ENCODE peak calls at places on chromosomes 6 and 20, in ten cellular contexts. L is trophoblast cell, Q is cardiac muscle cell, O is brain microvascular endothelial cell, U is PC-9, S is dorsolateral prefrontal cortex, X is A673, C is substantia nigra, Z is caudate nucleus, W is GM12878. V is an unnamed sample.

GRCh38 chr6:5202206-5202605 is 58.5 kb downstream of the LYRM4 start:
- DNase-seq in L (no peak), Q (no peak), O (no peak), U (no peak), S (no peak), X (no peak), C (no peak), Z (no peak), W (no peak), V (no peak)

GRCh38 chr6:85354761-85355618 is 94.9 kb upstream of the NT5E start:
- DNase-seq in L (peak), Q (peak), O (peak), U (peak), S (peak), X (peak), C (peak), Z (peak), W (peak), V (no peak)

GRCh38 chr6:155340464-155341129 is 26.3 kb upstream of the TFB1M start:
- DNase-seq in L (no peak), Q (peak), O (peak), U (no peak), S (no peak), X (peak), C (no peak), Z (no peak), W (no peak), V (no peak)

GRCh38 chr20:46111028-46111835 is 6.9 kb upstream of the CD40 start:
- DNase-seq in L (peak), Q (no peak), O (no peak), U (no peak), S (no peak), X (no peak), C (no peak), Z (peak), W (peak), V (no peak)

GRCh38 chr20:11242320-11242719 is 568.5 kb upstream of the JAG1 start:
- DNase-seq in L (no peak), Q (no peak), O (no peak), U (no peak), S (no peak), X (no peak), C (no peak), Z (no peak), W (no peak), V (no peak)

GRCh38 chr20:62240015-62240685 is 1.8 kb downstream of the OSBPL2 start:
- DNase-seq in L (no peak), Q (no peak), O (no peak), U (no peak), S (no peak), X (no peak), C (no peak), Z (no peak), W (no peak), V (no peak)

GRCh38 chr6:148166339-148166949 is 176.2 kb upstream of the SASH1 start:
- DNase-seq in L (peak), Q (peak), O (peak), U (peak), S (no peak), X (peak), C (no peak), Z (no peak), W (no peak), V (no peak)

GRCh38 chr6:169724554-169725269 is 412 bp upstream of the PHF10 start:
- DNase-seq in L (peak), Q (no peak), O (no peak), U (no peak), S (peak), X (peak), C (peak), Z (peak), W (no peak), V (no peak)

GRCh38 chr6:27892596-27893058 is 19.6 kb downstream of the OR2B2 start:
- DNase-seq in L (no peak), Q (no peak), O (no peak), U (no peak), S (no peak), X (no peak), C (no peak), Z (no peak), W (no peak), V (no peak)

GRCh38 chr6:7257521-7258230 is 55.3 kb downstream of the SSR1 start:
- DNase-seq in L (no peak), Q (no peak), O (no peak), U (no peak), S (peak), X (no peak), C (no peak), Z (no peak), W (no peak), V (no peak)

GRCh38 chr6:36755435-36756348 is 58.1 kb downstream of the RAB44 start:
- DNase-seq in L (peak), Q (peak), O (peak), U (peak), S (no peak), X (no peak), C (no peak), Z (no peak), W (peak), V (peak)

GRCh38 chr20:31808481-31808880 is 10.7 kb upstream of the MYLK2 start:
- DNase-seq in L (no peak), Q (no peak), O (peak), U (no peak), S (no peak), X (no peak), C (no peak), Z (no peak), W (no peak), V (no peak)

GRCh38 chr6:152164957-152165356 is 357.5 kb downstream of the ESR1 start:
- DNase-seq in L (no peak), Q (no peak), O (no peak), U (no peak), S (no peak), X (no peak), C (no peak), Z (no peak), W (no peak), V (no peak)

GRCh38 chr6:40315055-40315454 is 272.1 kb downstream of the LRFN2 start:
- DNase-seq in L (no peak), Q (no peak), O (no peak), U (no peak), S (no peak), X (no peak), C (no peak), Z (no peak), W (no peak), V (no peak)

GRCh38 chr6:14671261-14671681 is 553.7 kb downstream of the CD83 start:
- DNase-seq in L (no peak), Q (peak), O (no peak), U (peak), S (no peak), X (peak), C (no peak), Z (no peak), W (no peak), V (peak)

GRCh38 chr20:38757145-38757800 is 9.0 kb downstream of the ACTR5 start:
- DNase-seq in L (no peak), Q (peak), O (peak), U (no peak), S (no peak), X (no peak), C (no peak), Z (no peak), W (no peak), V (no peak)

GRCh38 chr6:162344935-162345599 is 382.5 kb downstream of the PRKN start:
- DNase-seq in L (peak), Q (peak), O (no peak), U (no peak), S (no peak), X (no peak), C (no peak), Z (no peak), W (no peak), V (peak)

GRCh38 chr6:53604623-53605190 is 59.8 kb upstream of the GCLC start:
- DNase-seq in L (no peak), Q (no peak), O (no peak), U (no peak), S (no peak), X (no peak), C (no peak), Z (no peak), W (no peak), V (no peak)

GRCh38 chr20:16066571-16066970 is 506.7 kb downstream of the KIF16B start:
- DNase-seq in L (peak), Q (no peak), O (no peak), U (peak), S (no peak), X (no peak), C (no peak), Z (no peak), W (no peak), V (no peak)

GRCh38 chr20:10040070-10040970 is 5.5 kb downstream of the ANKEF1 start:
- DNase-seq in L (peak), Q (peak), O (peak), U (peak), S (no peak), X (peak), C (no peak), Z (no peak), W (no peak), V (peak)

GRCh38 chr20:32034581-32035397 is 17.3 kb upstream of the HCK start:
- DNase-seq in L (peak), Q (no peak), O (no peak), U (no peak), S (no peak), X (no peak), C (no peak), Z (no peak), W (no peak), V (no peak)

GRCh38 chr6:151445482-151445881 is 6.4 kb downstream of the RMND1 start:
- DNase-seq in L (peak), Q (peak), O (peak), U (no peak), S (no peak), X (no peak), C (no peak), Z (no peak), W (no peak), V (no peak)

GRCh38 chr20:14561733-14562132 is 224.3 kb upstream of the FLRT3 start:
- DNase-seq in L (peak), Q (peak), O (no peak), U (no peak), S (no peak), X (no peak), C (no peak), Z (no peak), W (no peak), V (no peak)

GRCh38 chr6:39087197-39087596 is 27.8 kb downstream of the SAYSD1 start:
- DNase-seq in L (no peak), Q (no peak), O (no peak), U (no peak), S (no peak), X (no peak), C (no peak), Z (no peak), W (no peak), V (no peak)

GRCh38 chr6:39086711-39087110 is 28.3 kb downstream of the SAYSD1 start:
- DNase-seq in L (no peak), Q (no peak), O (no peak), U (no peak), S (no peak), X (no peak), C (no peak), Z (no peak), W (no peak), V (no peak)

GRCh38 chr6:39084506-39084905 is 30.5 kb downstream of the SAYSD1 start:
- DNase-seq in L (no peak), Q (no peak), O (no peak), U (no peak), S (no peak), X (peak), C (no peak), Z (no peak), W (no peak), V (no peak)

GRCh38 chr6:39085129-39085528 is 29.9 kb downstream of the SAYSD1 start:
- DNase-seq in L (no peak), Q (no peak), O (no peak), U (no peak), S (no peak), X (no peak), C (no peak), Z (no peak), W (no peak), V (no peak)

DNA sequence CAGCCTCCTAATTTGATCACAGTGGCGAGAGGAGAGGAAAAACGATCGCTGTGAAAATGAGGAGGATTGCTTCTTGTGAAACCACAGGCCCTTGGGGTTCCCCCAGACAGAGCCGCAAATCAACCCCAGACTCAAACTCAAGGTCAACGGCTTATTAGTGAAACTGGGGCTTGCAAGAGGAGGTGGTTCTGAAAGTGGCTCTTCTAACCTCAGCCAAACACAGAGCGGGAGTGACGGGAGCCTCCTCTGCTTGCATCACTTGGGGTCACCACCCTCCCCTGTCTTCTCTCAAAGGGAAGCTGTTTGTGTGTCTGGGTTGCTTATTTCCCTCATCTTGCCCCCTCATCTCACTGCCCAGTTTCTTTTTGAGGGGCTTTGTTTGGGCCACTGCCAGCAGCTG is 28.7 kb downstream of the SAYSD1 start:
- DNase-seq in L (no peak), Q (no peak), O (no peak), U (no peak), S (no peak), X (no peak), C (no peak), Z (no peak), W (peak), V (no peak)
- H3K27ac ChIP-seq in L (no peak), Q (no peak), O (no peak), U (no peak), S (no peak), X (no peak), C (no peak), Z (no peak), W (no peak), V (no peak)

GRCh38 chr6:11120273-11121005 is 8.9 kb upstream of the ERVFRD-1 start:
- DNase-seq in L (no peak), Q (peak), O (peak), U (peak), S (no peak), X (peak), C (no peak), Z (no peak), W (no peak), V (no peak)
- H3K27ac ChIP-seq in L (no peak), Q (no peak), O (peak), U (peak), S (no peak), X (peak), C (no peak), Z (no peak), W (no peak), V (peak)

DNA sequence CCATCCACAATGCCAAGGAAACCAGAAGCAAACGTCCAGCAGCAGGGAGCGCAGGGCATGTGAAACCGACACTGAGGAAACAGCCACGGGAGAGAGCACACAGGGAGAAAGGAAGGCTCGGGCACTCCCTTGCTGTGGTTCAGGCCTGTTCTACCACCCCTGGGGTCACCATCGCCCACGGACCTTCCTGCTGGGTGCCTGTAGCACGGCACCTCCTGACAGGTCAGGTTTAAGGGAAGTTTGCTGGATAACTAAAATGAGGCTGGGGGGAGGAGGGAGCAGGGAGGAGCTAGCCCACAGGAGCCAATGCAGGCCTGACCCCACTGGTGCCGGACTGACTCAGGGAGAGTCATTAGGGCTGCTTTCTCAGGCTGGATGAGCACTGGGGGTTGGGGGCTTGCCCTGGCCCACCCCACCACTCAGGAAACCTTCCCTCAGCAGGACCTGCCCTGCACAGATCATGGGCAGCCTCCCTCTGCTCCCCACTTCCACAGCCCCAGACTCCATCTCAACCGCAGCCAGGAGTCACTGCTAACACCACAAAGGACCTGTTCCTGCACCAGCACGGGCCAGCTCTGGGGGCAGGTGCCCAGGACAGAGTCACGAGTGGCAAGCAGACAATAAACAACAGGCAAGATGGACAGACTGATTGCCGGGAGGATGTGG is 2.3 kb downstream of the UCKL1 start:
- DNase-seq in L (no peak), Q (no peak), O (no peak), U (no peak), S (no peak), X (no peak), C (no peak), Z (no peak), W (no peak), V (no peak)
- H3K27ac ChIP-seq in L (no peak), Q (peak), O (no peak), U (no peak), S (peak), X (no peak), C (peak), Z (peak), W (no peak), V (peak)

GRCh38 chr20:53901064-53901463 is 169.3 kb downstream of the BCAS1 start:
- DNase-seq in L (no peak), Q (peak), O (peak), U (peak), S (no peak), X (no peak), C (no peak), Z (no peak), W (no peak), V (no peak)
- H3K27ac ChIP-seq in L (peak), Q (no peak), O (peak), U (peak), S (no peak), X (no peak), C (no peak), Z (peak), W (no peak), V (peak)

GRCh38 chr6:106026748-106027147 is 59.4 kb upstream of the PRDM1 start:
- DNase-seq in L (no peak), Q (no peak), O (no peak), U (no peak), S (no peak), X (no peak), C (no peak), Z (no peak), W (peak), V (no peak)
- H3K27ac ChIP-seq in L (no peak), Q (no peak), O (no peak), U (no peak), S (no peak), X (no peak), C (no peak), Z (no peak), W (no peak), V (no peak)

GRCh38 chr6:167682546-167683027 is 144.1 kb upstream of the AFDN start:
- DNase-seq in L (no peak), Q (no peak), O (no peak), U (no peak), S (no peak), X (no peak), C (no peak), Z (no peak), W (no peak), V (no peak)
- H3K27ac ChIP-seq in L (no peak), Q (peak), O (peak), U (no peak), S (peak), X (no peak), C (peak), Z (peak), W (no peak), V (peak)